ENCODE peak calls at places on chromosomes 13 and 19, in six cellular contexts. I, J, E, O, V and M are unnamed samples.
A peak's percentile ranks its signal among the peaks of the same experiment; 100 is the strongest.

GRCh38 chr19:16463341-16463990 is 8.3 kb downstream of the EPS15L1 start:
- DNase-seq in J (no peak), V (no peak), E (no peak), O (no peak), I (no peak), M (no peak)

GRCh38 chr19:12611361-12611699 is 610 bp downstream of the ZNF791 start:
- DNase-seq in I (peak; percentile 63), O (peak; percentile 76), E (peak; percentile 81), V (peak; percentile 83), J (no peak), M (peak; percentile 89)

GRCh38 chr13:79791471-79792042 is 310.6 kb downstream of the NDFIP2 start:
- DNase-seq in E (no peak), I (no peak), O (no peak), J (no peak), V (no peak), M (no peak)

GRCh38 chr19:45764487-45764886 is 4.6 kb downstream of the SIX5 start:
- DNase-seq in J (no peak), E (no peak), O (no peak), V (no peak), I (no peak), M (no peak)

GRCh38 chr13:35548790-35549189 is 72.3 kb upstream of the MAB21L1 start:
- DNase-seq in O (no peak), J (no peak), E (no peak), I (no peak), V (no peak), M (no peak)

GRCh38 chr13:94175076-94175475 is 304.4 kb downstream of the DCT start:
- DNase-seq in O (no peak), E (no peak), J (no peak), V (no peak), I (no peak), M (no peak)

GRCh38 chr19:48064509-48064908 is 20.6 kb upstream of the CABP5 start:
- DNase-seq in V (no peak), J (no peak), E (no peak), I (no peak), O (no peak), M (no peak)

GRCh38 chr13:102799544-102800144 is 725 bp downstream of the BIVM start:
- DNase-seq in O (peak; percentile 27), J (peak; percentile 60), V (peak; percentile 19), I (no peak), E (no peak), M (peak; percentile 85)

GRCh38 chr19:33333151-33333550 is 30.8 kb upstream of the CEBPA start:
- DNase-seq in I (no peak), E (no peak), O (no peak), J (no peak), V (no peak), M (no peak)

GRCh38 chr13:37715606-37716015 is 117.0 kb upstream of the POSTN start:
- DNase-seq in V (no peak), I (no peak), E (no peak), J (no peak), O (no peak), M (no peak)

GRCh38 chr13:81458211-81458610 is 1117.3 kb upstream of the SPRY2 start:
- DNase-seq in E (no peak), J (no peak), O (no peak), I (no peak), V (no peak), M (no peak)

GRCh38 chr13:36345438-36346221 is 564 bp downstream of the SPART start:
- DNase-seq in O (peak; percentile 43), V (peak; percentile 91), I (peak; percentile 72), E (peak; percentile 39), J (peak; percentile 73), M (peak; percentile 85)

GRCh38 chr13:94351292-94352000 is 128.0 kb downstream of the DCT start:
- DNase-seq in I (no peak), V (no peak), O (no peak), E (no peak), J (no peak), M (no peak)

GRCh38 chr13:20431687-20432384 is 93.8 kb downstream of the CRYL1 start:
- DNase-seq in E (no peak), J (no peak), V (no peak), O (no peak), I (no peak), M (no peak)

GRCh38 chr13:100409132-100409531 is 179.5 kb downstream of the GGACT start:
- DNase-seq in I (no peak), V (no peak), O (no peak), J (no peak), E (no peak), M (no peak)

GRCh38 chr19:45477713-45478453 is 10.1 kb downstream of the FOSB start:
- DNase-seq in V (no peak), I (no peak), E (no peak), O (no peak), J (no peak), M (peak; percentile 83)

GRCh38 chr13:98310485-98311199 is 133.6 kb upstream of the RNF113B start:
- DNase-seq in O (no peak), I (no peak), J (no peak), V (no peak), E (no peak), M (no peak)

GRCh38 chr19:48897181-48897580 is 1.4 kb downstream of the TULP2 start:
- DNase-seq in O (no peak), V (no peak), E (no peak), I (no peak), J (no peak), M (no peak)

GRCh38 chr19:5076440-5077208 is 107.7 kb downstream of the KDM4B start:
- DNase-seq in I (no peak), J (no peak), E (no peak), O (no peak), V (no peak), M (no peak)

GRCh38 chr13:113852536-113853517 is 11.0 kb downstream of the GAS6 start:
- DNase-seq in J (peak; percentile 36), V (peak; percentile 14), O (no peak), I (no peak), E (no peak), M (peak; percentile 67)

GRCh38 chr13:79525458-79525857 is 44.5 kb downstream of the NDFIP2 start:
- DNase-seq in I (no peak), E (no peak), O (no peak), V (no peak), J (no peak), M (no peak)

GRCh38 chr19:55228403-55229031 is at the start of gene TMEM86B:
- DNase-seq in V (no peak), I (no peak), E (no peak), J (no peak), O (no peak), M (no peak)

GRCh38 chr19:42193294-42193693 is 24.2 kb downstream of the DEDD2 start:
- DNase-seq in J (no peak), V (no peak), E (no peak), O (no peak), I (no peak), M (no peak)

GRCh38 chr19:2275588-2276428 is 6.2 kb downstream of the PEAK3 start:
- DNase-seq in I (no peak), E (peak; percentile 78), V (peak; percentile 71), O (no peak), J (no peak), M (no peak)

GRCh38 chr19:31285744-31286143 is 63.5 kb downstream of the TSHZ3 start:
- DNase-seq in J (no peak), V (peak; percentile 32), O (peak; percentile 32), I (no peak), E (no peak), M (no peak)

GRCh38 chr13:79883216-79883615 is 402.3 kb downstream of the NDFIP2 start:
- DNase-seq in V (no peak), I (no peak), J (no peak), O (no peak), E (no peak), M (no peak)

GRCh38 chr13:66805657-66806056 is 424.5 kb downstream of the PCDH9 start:
- DNase-seq in E (no peak), V (peak; percentile 87), O (no peak), J (no peak), I (no peak), M (no peak)